ENCODE peak calls at places on chromosomes 12 and 14, in nine cellular contexts. One of them, this sample, is unnamed.

GRCh38 chr14:94174622-94175402 is 690 bp downstream of the PPP4R4 start:
- DNase-seq in upper lobe of right lung: no peak
- DNase-seq in astrocyte of the cerebellum: no peak
- DNase-seq in Kasumi-1: no peak
- DNase-seq in effector memory CD4-positive, alpha-beta T cell: no peak
- DNase-seq in anterior cingulate cortex: no peak
- DNase-seq in stimulated activated CD8-positive, alpha-beta memory T cell treated with anti-CD3 and anti-CD28 coated beads, Interleukin-4, amount 100 ng/mL, for 1 hour: no peak
- DNase-seq in NAMALWA: peak
- DNase-seq in NCI-H1417: no peak
- DNase-seq in this sample: no peak

GRCh38 chr14:72644758-72645489 is 249.0 kb downstream of the DPF3 start:
- DNase-seq in upper lobe of right lung: no peak
- DNase-seq in astrocyte of the cerebellum: no peak
- DNase-seq in Kasumi-1: no peak
- DNase-seq in effector memory CD4-positive, alpha-beta T cell: no peak
- DNase-seq in anterior cingulate cortex: no peak
- DNase-seq in stimulated activated CD8-positive, alpha-beta memory T cell treated with anti-CD3 and anti-CD28 coated beads, Interleukin-4, amount 100 ng/mL, for 1 hour: no peak
- DNase-seq in NAMALWA: peak
- DNase-seq in NCI-H1417: no peak
- DNase-seq in this sample: peak

GRCh38 chr12:13198921-13199320 is 2.4 kb downstream of the EMP1 start:
- DNase-seq in upper lobe of right lung: no peak
- DNase-seq in astrocyte of the cerebellum: no peak
- DNase-seq in Kasumi-1: no peak
- DNase-seq in effector memory CD4-positive, alpha-beta T cell: no peak
- DNase-seq in anterior cingulate cortex: no peak
- DNase-seq in stimulated activated CD8-positive, alpha-beta memory T cell treated with anti-CD3 and anti-CD28 coated beads, Interleukin-4, amount 100 ng/mL, for 1 hour: no peak
- DNase-seq in NAMALWA: no peak
- DNase-seq in NCI-H1417: no peak
- DNase-seq in this sample: no peak

GRCh38 chr12:118220697-118221096 is 84.8 kb downstream of the PEBP1 start:
- DNase-seq in upper lobe of right lung: no peak
- DNase-seq in astrocyte of the cerebellum: no peak
- DNase-seq in Kasumi-1: no peak
- DNase-seq in effector memory CD4-positive, alpha-beta T cell: no peak
- DNase-seq in anterior cingulate cortex: no peak
- DNase-seq in stimulated activated CD8-positive, alpha-beta memory T cell treated with anti-CD3 and anti-CD28 coated beads, Interleukin-4, amount 100 ng/mL, for 1 hour: no peak
- DNase-seq in NAMALWA: no peak
- DNase-seq in NCI-H1417: no peak
- DNase-seq in this sample: peak

GRCh38 chr14:60116181-60116580 is 24.5 kb downstream of the PCNX4 start:
- DNase-seq in upper lobe of right lung: no peak
- DNase-seq in astrocyte of the cerebellum: no peak
- DNase-seq in Kasumi-1: no peak
- DNase-seq in effector memory CD4-positive, alpha-beta T cell: no peak
- DNase-seq in anterior cingulate cortex: no peak
- DNase-seq in stimulated activated CD8-positive, alpha-beta memory T cell treated with anti-CD3 and anti-CD28 coated beads, Interleukin-4, amount 100 ng/mL, for 1 hour: no peak
- DNase-seq in NAMALWA: no peak
- DNase-seq in NCI-H1417: no peak
- DNase-seq in this sample: no peak

GRCh38 chr12:95637471-95638155 is 86.3 kb upstream of the USP44 start:
- DNase-seq in upper lobe of right lung: no peak
- DNase-seq in astrocyte of the cerebellum: peak
- DNase-seq in Kasumi-1: no peak
- DNase-seq in effector memory CD4-positive, alpha-beta T cell: no peak
- DNase-seq in anterior cingulate cortex: no peak
- DNase-seq in stimulated activated CD8-positive, alpha-beta memory T cell treated with anti-CD3 and anti-CD28 coated beads, Interleukin-4, amount 100 ng/mL, for 1 hour: no peak
- DNase-seq in NAMALWA: no peak
- DNase-seq in NCI-H1417: no peak
- DNase-seq in this sample: no peak

GRCh38 chr12:132284618-132285310 is 44.6 kb downstream of the GALNT9 start:
- DNase-seq in upper lobe of right lung: no peak
- DNase-seq in astrocyte of the cerebellum: no peak
- DNase-seq in Kasumi-1: no peak
- DNase-seq in effector memory CD4-positive, alpha-beta T cell: no peak
- DNase-seq in anterior cingulate cortex: no peak
- DNase-seq in stimulated activated CD8-positive, alpha-beta memory T cell treated with anti-CD3 and anti-CD28 coated beads, Interleukin-4, amount 100 ng/mL, for 1 hour: no peak
- DNase-seq in NAMALWA: no peak
- DNase-seq in NCI-H1417: no peak
- DNase-seq in this sample: no peak

GRCh38 chr14:55794655-55795583 is 214.9 kb downstream of the KTN1 start:
- DNase-seq in upper lobe of right lung: no peak
- DNase-seq in astrocyte of the cerebellum: no peak
- DNase-seq in Kasumi-1: no peak
- DNase-seq in effector memory CD4-positive, alpha-beta T cell: no peak
- DNase-seq in anterior cingulate cortex: no peak
- DNase-seq in stimulated activated CD8-positive, alpha-beta memory T cell treated with anti-CD3 and anti-CD28 coated beads, Interleukin-4, amount 100 ng/mL, for 1 hour: no peak
- DNase-seq in NAMALWA: no peak
- DNase-seq in NCI-H1417: no peak
- DNase-seq in this sample: no peak

GRCh38 chr12:96258451-96258933 is 64.3 kb downstream of the ELK3 start:
- DNase-seq in upper lobe of right lung: no peak
- DNase-seq in astrocyte of the cerebellum: peak
- DNase-seq in Kasumi-1: no peak
- DNase-seq in effector memory CD4-positive, alpha-beta T cell: no peak
- DNase-seq in anterior cingulate cortex: no peak
- DNase-seq in stimulated activated CD8-positive, alpha-beta memory T cell treated with anti-CD3 and anti-CD28 coated beads, Interleukin-4, amount 100 ng/mL, for 1 hour: no peak
- DNase-seq in NAMALWA: no peak
- DNase-seq in NCI-H1417: no peak
- DNase-seq in this sample: no peak

GRCh38 chr12:94874086-94874985 is 129.2 kb downstream of the NDUFA12 start:
- DNase-seq in upper lobe of right lung: no peak
- DNase-seq in astrocyte of the cerebellum: no peak
- DNase-seq in Kasumi-1: no peak
- DNase-seq in effector memory CD4-positive, alpha-beta T cell: no peak
- DNase-seq in anterior cingulate cortex: no peak
- DNase-seq in stimulated activated CD8-positive, alpha-beta memory T cell treated with anti-CD3 and anti-CD28 coated beads, Interleukin-4, amount 100 ng/mL, for 1 hour: no peak
- DNase-seq in NAMALWA: no peak
- DNase-seq in NCI-H1417: no peak
- DNase-seq in this sample: no peak

GRCh38 chr12:90280564-90281058 is 572.0 kb upstream of the ATP2B1 start:
- DNase-seq in upper lobe of right lung: no peak
- DNase-seq in astrocyte of the cerebellum: peak
- DNase-seq in Kasumi-1: no peak
- DNase-seq in effector memory CD4-positive, alpha-beta T cell: no peak
- DNase-seq in anterior cingulate cortex: no peak
- DNase-seq in stimulated activated CD8-positive, alpha-beta memory T cell treated with anti-CD3 and anti-CD28 coated beads, Interleukin-4, amount 100 ng/mL, for 1 hour: no peak
- DNase-seq in NAMALWA: no peak
- DNase-seq in NCI-H1417: no peak
- DNase-seq in this sample: no peak

GRCh38 chr12:26773313-26774104 is 59.5 kb downstream of the ITPR2 start:
- DNase-seq in upper lobe of right lung: no peak
- DNase-seq in astrocyte of the cerebellum: no peak
- DNase-seq in Kasumi-1: peak
- DNase-seq in effector memory CD4-positive, alpha-beta T cell: no peak
- DNase-seq in anterior cingulate cortex: no peak
- DNase-seq in stimulated activated CD8-positive, alpha-beta memory T cell treated with anti-CD3 and anti-CD28 coated beads, Interleukin-4, amount 100 ng/mL, for 1 hour: no peak
- DNase-seq in NAMALWA: no peak
- DNase-seq in NCI-H1417: no peak
- DNase-seq in this sample: no peak

GRCh38 chr14:61889914-61890351 is 127.7 kb downstream of the SNAPC1 start:
- DNase-seq in upper lobe of right lung: no peak
- DNase-seq in astrocyte of the cerebellum: no peak
- DNase-seq in Kasumi-1: no peak
- DNase-seq in effector memory CD4-positive, alpha-beta T cell: no peak
- DNase-seq in anterior cingulate cortex: no peak
- DNase-seq in stimulated activated CD8-positive, alpha-beta memory T cell treated with anti-CD3 and anti-CD28 coated beads, Interleukin-4, amount 100 ng/mL, for 1 hour: no peak
- DNase-seq in NAMALWA: peak
- DNase-seq in NCI-H1417: no peak
- DNase-seq in this sample: peak

GRCh38 chr12:89968151-89968699 is 259.6 kb upstream of the ATP2B1 start:
- DNase-seq in upper lobe of right lung: no peak
- DNase-seq in astrocyte of the cerebellum: no peak
- DNase-seq in Kasumi-1: peak
- DNase-seq in effector memory CD4-positive, alpha-beta T cell: no peak
- DNase-seq in anterior cingulate cortex: no peak
- DNase-seq in stimulated activated CD8-positive, alpha-beta memory T cell treated with anti-CD3 and anti-CD28 coated beads, Interleukin-4, amount 100 ng/mL, for 1 hour: no peak
- DNase-seq in NAMALWA: no peak
- DNase-seq in NCI-H1417: no peak
- DNase-seq in this sample: no peak

GRCh38 chr12:44847888-44848770 is 28.0 kb downstream of the NELL2 start:
- DNase-seq in upper lobe of right lung: no peak
- DNase-seq in astrocyte of the cerebellum: no peak
- DNase-seq in Kasumi-1: no peak
- DNase-seq in effector memory CD4-positive, alpha-beta T cell: peak
- DNase-seq in anterior cingulate cortex: no peak
- DNase-seq in stimulated activated CD8-positive, alpha-beta memory T cell treated with anti-CD3 and anti-CD28 coated beads, Interleukin-4, amount 100 ng/mL, for 1 hour: peak
- DNase-seq in NAMALWA: peak
- DNase-seq in NCI-H1417: no peak
- DNase-seq in this sample: peak

GRCh38 chr14:58027904-58028303 is 124.1 kb downstream of the ARMH4 start:
- DNase-seq in upper lobe of right lung: no peak
- DNase-seq in astrocyte of the cerebellum: no peak
- DNase-seq in Kasumi-1: peak
- DNase-seq in effector memory CD4-positive, alpha-beta T cell: no peak
- DNase-seq in anterior cingulate cortex: no peak
- DNase-seq in stimulated activated CD8-positive, alpha-beta memory T cell treated with anti-CD3 and anti-CD28 coated beads, Interleukin-4, amount 100 ng/mL, for 1 hour: no peak
- DNase-seq in NAMALWA: no peak
- DNase-seq in NCI-H1417: no peak
- DNase-seq in this sample: no peak

GRCh38 chr14:32593290-32593942 is 264.3 kb downstream of the AKAP6 start:
- DNase-seq in upper lobe of right lung: no peak
- DNase-seq in astrocyte of the cerebellum: no peak
- DNase-seq in Kasumi-1: no peak
- DNase-seq in effector memory CD4-positive, alpha-beta T cell: no peak
- DNase-seq in anterior cingulate cortex: no peak
- DNase-seq in stimulated activated CD8-positive, alpha-beta memory T cell treated with anti-CD3 and anti-CD28 coated beads, Interleukin-4, amount 100 ng/mL, for 1 hour: no peak
- DNase-seq in NAMALWA: no peak
- DNase-seq in NCI-H1417: no peak
- DNase-seq in this sample: no peak

GRCh38 chr14:67729072-67729561 is 27.4 kb downstream of the RDH12 start:
- DNase-seq in upper lobe of right lung: peak
- DNase-seq in astrocyte of the cerebellum: no peak
- DNase-seq in Kasumi-1: no peak
- DNase-seq in effector memory CD4-positive, alpha-beta T cell: no peak
- DNase-seq in anterior cingulate cortex: no peak
- DNase-seq in stimulated activated CD8-positive, alpha-beta memory T cell treated with anti-CD3 and anti-CD28 coated beads, Interleukin-4, amount 100 ng/mL, for 1 hour: no peak
- DNase-seq in NAMALWA: no peak
- DNase-seq in NCI-H1417: no peak
- DNase-seq in this sample: no peak

GRCh38 chr12:2101798-2102197 is 49.0 kb downstream of the CACNA1C start:
- DNase-seq in upper lobe of right lung: no peak
- DNase-seq in astrocyte of the cerebellum: no peak
- DNase-seq in Kasumi-1: no peak
- DNase-seq in effector memory CD4-positive, alpha-beta T cell: no peak
- DNase-seq in anterior cingulate cortex: no peak
- DNase-seq in stimulated activated CD8-positive, alpha-beta memory T cell treated with anti-CD3 and anti-CD28 coated beads, Interleukin-4, amount 100 ng/mL, for 1 hour: no peak
- DNase-seq in NAMALWA: no peak
- DNase-seq in NCI-H1417: no peak
- DNase-seq in this sample: no peak

GRCh38 chr12:112761366-112761986 is 30.1 kb upstream of the RPH3A start:
- DNase-seq in upper lobe of right lung: no peak
- DNase-seq in astrocyte of the cerebellum: no peak
- DNase-seq in Kasumi-1: no peak
- DNase-seq in effector memory CD4-positive, alpha-beta T cell: no peak
- DNase-seq in anterior cingulate cortex: no peak
- DNase-seq in stimulated activated CD8-positive, alpha-beta memory T cell treated with anti-CD3 and anti-CD28 coated beads, Interleukin-4, amount 100 ng/mL, for 1 hour: no peak
- DNase-seq in NAMALWA: no peak
- DNase-seq in NCI-H1417: no peak
- DNase-seq in this sample: no peak

GRCh38 chr12:6547987-6548386 is 7.9 kb downstream of the IFFO1 start:
- DNase-seq in upper lobe of right lung: no peak
- DNase-seq in astrocyte of the cerebellum: no peak
- DNase-seq in Kasumi-1: no peak
- DNase-seq in effector memory CD4-positive, alpha-beta T cell: no peak
- DNase-seq in anterior cingulate cortex: no peak
- DNase-seq in stimulated activated CD8-positive, alpha-beta memory T cell treated with anti-CD3 and anti-CD28 coated beads, Interleukin-4, amount 100 ng/mL, for 1 hour: no peak
- DNase-seq in NAMALWA: no peak
- DNase-seq in NCI-H1417: no peak
- DNase-seq in this sample: no peak

GRCh38 chr12:7091660-7092228 is 501 bp downstream of the C1R start:
- DNase-seq in upper lobe of right lung: peak
- DNase-seq in astrocyte of the cerebellum: no peak
- DNase-seq in Kasumi-1: no peak
- DNase-seq in effector memory CD4-positive, alpha-beta T cell: no peak
- DNase-seq in anterior cingulate cortex: no peak
- DNase-seq in stimulated activated CD8-positive, alpha-beta memory T cell treated with anti-CD3 and anti-CD28 coated beads, Interleukin-4, amount 100 ng/mL, for 1 hour: no peak
- DNase-seq in NAMALWA: no peak
- DNase-seq in NCI-H1417: no peak
- DNase-seq in this sample: no peak

GRCh38 chr14:52906141-52906601 is 44.7 kb downstream of the FERMT2 start:
- DNase-seq in upper lobe of right lung: no peak
- DNase-seq in astrocyte of the cerebellum: peak
- DNase-seq in Kasumi-1: no peak
- DNase-seq in effector memory CD4-positive, alpha-beta T cell: no peak
- DNase-seq in anterior cingulate cortex: no peak
- DNase-seq in stimulated activated CD8-positive, alpha-beta memory T cell treated with anti-CD3 and anti-CD28 coated beads, Interleukin-4, amount 100 ng/mL, for 1 hour: no peak
- DNase-seq in NAMALWA: no peak
- DNase-seq in NCI-H1417: no peak
- DNase-seq in this sample: no peak